ENCODE peak calls at places on chromosomes 16 and 17, in six cellular contexts. S, V, W, I, F and G are unnamed samples.

GRCh38 chr16:8194795-8195194 is 395.5 kb downstream of the TMEM114 start:
- DNase-seq in V (no peak), W (peak; percentile 48), I (no peak), F (no peak), S (no peak), G (no peak)

GRCh38 chr16:85566502-85567100 is 46.5 kb upstream of the GSE1 start:
- DNase-seq in I (no peak), V (no peak), W (peak; percentile 61), S (no peak), F (no peak), G (no peak)

GRCh38 chr16:8271344-8271743 is 319.0 kb downstream of the TMEM114 start:
- DNase-seq in F (no peak), V (no peak), I (no peak), S (no peak), W (no peak), G (no peak)

GRCh38 chr17:81722184-81723120 is 10.4 kb downstream of the SLC25A10 start:
- DNase-seq in S (no peak), W (no peak), I (peak; percentile 59), V (no peak), F (no peak), G (no peak)

GRCh38 chr17:36598951-36599401 is 2.4 kb upstream of the MRM1 start:
- DNase-seq in S (no peak), F (no peak), I (no peak), V (no peak), W (no peak), G (no peak)

GRCh38 chr16:22373662-22374310 is 633 bp downstream of the CDR2 start:
- DNase-seq in I (peak; percentile 27), W (peak; percentile 50), V (peak; percentile 30), S (no peak), F (peak; percentile 48), G (peak; percentile 20)

GRCh38 chr17:18261146-18261515 is 669 bp downstream of the MIEF2 start:
- DNase-seq in W (no peak), V (no peak), I (peak; percentile 82), S (no peak), F (peak; percentile 85), G (no peak)

GRCh38 chr16:27473101-27473900 is 71.3 kb downstream of the IL21R start:
- DNase-seq in I (peak; percentile 33), S (no peak), V (no peak), F (no peak), W (no peak), G (no peak)

GRCh38 chr16:280005-280421 is 378 bp upstream of the ARHGDIG start:
- DNase-seq in V (no peak), I (no peak), W (peak; percentile 53), S (no peak), F (no peak), G (no peak)

GRCh38 chr16:88759245-88759975 is 25.6 kb downstream of the PIEZO1 start:
- DNase-seq in V (peak; percentile 64), W (peak; percentile 61), F (no peak), S (no peak), I (no peak), G (peak; percentile 48)

GRCh38 chr16:72291121-72291520 is 119.2 kb upstream of the PMFBP1 start:
- DNase-seq in S (no peak), F (no peak), V (no peak), I (no peak), W (no peak), G (no peak)

GRCh38 chr17:2964370-2964769 is 99.0 kb downstream of the OR1D5 start:
- DNase-seq in V (no peak), F (no peak), W (no peak), I (no peak), S (no peak), G (no peak)

GRCh38 chr17:78381601-78382168 is 3.2 kb downstream of the PGS1 start:
- DNase-seq in I (peak; percentile 29), S (no peak), V (peak; percentile 73), W (no peak), F (no peak), G (peak; percentile 41)

GRCh38 chr17:40348136-40348504 is 16.4 kb downstream of the GJD3 start:
- DNase-seq in S (no peak), I (no peak), V (no peak), W (no peak), F (no peak), G (no peak)

GRCh38 chr17:7252176-7253043 is at the start of gene ELP5:
- DNase-seq in V (peak; percentile 85), S (peak; percentile 81), F (peak; percentile 95), I (peak; percentile 93), W (peak; percentile 94), G (peak; percentile 85)

GRCh38 chr16:48014349-48015135 is 141.3 kb downstream of the ABCC12 start:
- DNase-seq in V (no peak), F (no peak), S (no peak), W (peak; percentile 10), I (peak; percentile 98), G (no peak)

GRCh38 chr17:40816569-40816968 is 5.8 kb downstream of the KRT10 start:
- DNase-seq in I (no peak), S (no peak), F (no peak), V (no peak), W (no peak), G (no peak)

GRCh38 chr17:73271078-73271477 is 9.4 kb upstream of the CPSF4L start:
- DNase-seq in F (no peak), S (no peak), V (no peak), I (peak; percentile 89), W (no peak), G (no peak)

GRCh38 chr16:23079683-23080221 is 69.5 kb downstream of the USP31 start:
- DNase-seq in S (no peak), I (peak; percentile 87), V (no peak), F (no peak), W (no peak), G (no peak)

GRCh38 chr17:3887394-3887793 is 5.5 kb downstream of the CAMKK1 start:
- DNase-seq in S (no peak), V (no peak), I (no peak), F (no peak), W (no peak), G (no peak)

GRCh38 chr16:76729525-76729924 is 452.3 kb downstream of the CNTNAP4 start:
- DNase-seq in S (no peak), W (no peak), F (no peak), V (no peak), I (peak; percentile 47), G (no peak)

GRCh38 chr17:44267818-44268490 is at the start of gene SLC4A1:
- DNase-seq in V (no peak), W (no peak), I (no peak), F (no peak), S (no peak), G (no peak)

GRCh38 chr17:57723427-57724037 is 21.6 kb downstream of the CCDC182 start:
- DNase-seq in S (no peak), I (no peak), F (no peak), W (no peak), V (no peak), G (no peak)

GRCh38 chr17:67608691-67609090 is 109.0 kb upstream of the NOL11 start:
- DNase-seq in V (no peak), F (no peak), S (no peak), W (no peak), I (peak; percentile 90), G (no peak)

GRCh38 chr16:30369091-30369937 is 980 bp downstream of the TBC1D10B start:
- DNase-seq in S (no peak), V (no peak), I (no peak), F (no peak), W (peak; percentile 56), G (no peak)

GRCh38 chr17:64099543-64099942 is 30.4 kb downstream of the ERN1 start:
- DNase-seq in F (no peak), I (no peak), V (no peak), S (no peak), W (no peak), G (no peak)

GRCh38 chr16:30395155-30395991 is at the start of gene ZNF48:
- DNase-seq in V (peak; percentile 40), F (peak; percentile 88), S (peak; percentile 88), W (peak; percentile 80), I (peak; percentile 70), G (peak; percentile 43)

GRCh38 chr16:48613061-48613957 is 3.3 kb upstream of the N4BP1 start:
- DNase-seq in S (no peak), V (peak; percentile 87), I (peak; percentile 96), F (no peak), W (no peak), G (peak; percentile 62)

GRCh38 chr16:69131167-69131748 is 1.1 kb downstream of the CHTF8 start:
- DNase-seq in V (no peak), W (peak; percentile 41), I (no peak), F (no peak), S (no peak), G (no peak)

GRCh38 chr17:9916108-9916507 is 11.0 kb upstream of the RCVRN start:
- DNase-seq in V (no peak), W (no peak), S (no peak), F (peak; percentile 9), I (no peak), G (no peak)

GRCh38 chr16:75293746-75294145 is 42.3 kb upstream of the BCAR1 start:
- DNase-seq in F (no peak), W (no peak), S (no peak), V (no peak), I (no peak), G (no peak)

GRCh38 chr17:48587276-48588073 is 2.6 kb downstream of the HOXB3 start:
- DNase-seq in V (no peak), S (peak; percentile 96), F (no peak), W (no peak), I (no peak), G (no peak)

GRCh38 chr17:13337864-13338371 is 263.8 kb downstream of the HS3ST3A1 start:
- DNase-seq in S (peak; percentile 23), V (peak; percentile 4), I (peak; percentile 52), F (no peak), W (peak; percentile 24), G (no peak)